ENCODE peak calls at places on chromosomes 11 and 22, in eight cellular contexts. R is body of pancreas, H is tibial artery, Q is transverse colon, P is WERI-Rb-1, K is AG10803, N is heart right ventricle, S is endothelial cell of umbilical vein. Y is an unnamed sample.

GRCh38 chr22:17501679-17502285 is 61.5 kb upstream of the SLC25A18 start:
- DNase-seq in S (peak), R (peak), K (peak), N (peak), H (no peak), Q (peak), P (peak), Y (peak)

GRCh38 chr11:75547617-75548054 is 14.4 kb upstream of the SERPINH1 start:
- DNase-seq in S (peak), R (peak), H (peak), N (peak), K (peak), Q (peak), P (peak), Y (no peak)

GRCh38 chr11:70824590-70825300 is 426.4 kb downstream of the CTTN start:
- DNase-seq in N (no peak), S (no peak), R (no peak), K (no peak), Q (no peak), P (peak), H (no peak), Y (no peak)

GRCh38 chr11:15091175-15091574 is 17.8 kb downstream of the CALCB start:
- DNase-seq in N (no peak), H (no peak), R (no peak), S (no peak), K (no peak), Q (no peak), P (no peak), Y (no peak)

GRCh38 chr11:82995754-82996398 is 75.8 kb downstream of the RAB30 start:
- DNase-seq in H (peak), Q (no peak), R (no peak), S (no peak), N (no peak), P (no peak), K (peak), Y (peak)

GRCh38 chr11:61477734-61478148 is 30.8 kb upstream of the LRRC10B start:
- DNase-seq in Q (peak), S (peak), R (peak), H (peak), N (peak), P (peak), K (no peak), Y (no peak)

GRCh38 chr22:48182896-48183805 is 1420.7 kb downstream of the TBC1D22A start:
- DNase-seq in N (no peak), Q (no peak), S (no peak), K (no peak), R (no peak), P (no peak), H (no peak), Y (no peak)

GRCh38 chr11:1570896-1571759 is 943 bp downstream of the DUSP8 start:
- DNase-seq in N (no peak), P (peak), R (peak), H (no peak), Q (no peak), K (no peak), S (no peak), Y (no peak)

GRCh38 chr11:95671768-95672167 is 117.8 kb downstream of the FAM76B start:
- DNase-seq in R (no peak), K (peak), S (no peak), Q (no peak), H (no peak), P (no peak), N (no peak), Y (peak)

GRCh38 chr11:12274056-12274455 is 103.3 kb upstream of the PARVA start:
- DNase-seq in P (no peak), H (peak), R (peak), N (no peak), Q (no peak), K (no peak), S (no peak), Y (no peak)

GRCh38 chr22:30878516-30879365 is 89.8 kb downstream of the MORC2 start:
- DNase-seq in S (no peak), H (no peak), Q (no peak), N (no peak), K (no peak), R (no peak), P (peak), Y (no peak)

GRCh38 chr11:13061294-13061990 is 52.3 kb downstream of the RASSF10 start:
- DNase-seq in S (no peak), P (no peak), R (no peak), Q (no peak), K (peak), H (no peak), N (no peak), Y (no peak)

GRCh38 chr11:64641596-64642417 is 50.8 kb downstream of the SLC22A12 start:
- DNase-seq in S (no peak), R (no peak), N (no peak), Q (no peak), K (no peak), P (no peak), H (no peak), Y (no peak)

GRCh38 chr11:117575856-117576255 is 221.2 kb downstream of the DSCAML1 start:
- DNase-seq in R (no peak), S (no peak), H (no peak), K (no peak), P (no peak), N (no peak), Q (no peak), Y (no peak)

GRCh38 chr22:45240137-45240809 is 421 bp downstream of the KIAA0930 start:
- DNase-seq in K (no peak), H (no peak), N (no peak), P (no peak), S (peak), R (no peak), Q (peak), Y (no peak)

GRCh38 chr22:45246060-45246985 is 5.6 kb upstream of the KIAA0930 start:
- DNase-seq in Q (peak), R (peak), N (no peak), S (peak), P (no peak), H (no peak), K (peak), Y (peak)

GRCh38 chr22:45240810-45241631 is at the start of gene KIAA0930:
- DNase-seq in P (peak), H (peak), Q (peak), S (peak), K (peak), N (peak), R (peak), Y (peak)

GRCh38 chr22:45239378-45240136 is 1.1 kb downstream of the KIAA0930 start:
- DNase-seq in P (no peak), N (no peak), K (no peak), R (no peak), Q (no peak), H (no peak), S (no peak), Y (no peak)

GRCh38 chr22:45242778-45243191 is 2.1 kb upstream of the KIAA0930 start:
- DNase-seq in R (peak), K (no peak), H (no peak), S (peak), N (no peak), Q (peak), P (peak), Y (no peak)
- TF ChIP-seq CTCF in R (no peak), K (no peak), H (no peak), S (no peak), N (no peak), Q (no peak), P (peak), Y (no peak)

GRCh38 chr11:116333193-116333592 is 439.6 kb downstream of the BUD13 start:
- DNase-seq in H (no peak), K (no peak), P (no peak), Q (no peak), R (no peak), N (no peak), S (no peak), Y (no peak)

GRCh38 chr11:116328851-116329250 is 443.9 kb downstream of the BUD13 start:
- DNase-seq in P (no peak), H (no peak), K (no peak), S (no peak), N (no peak), R (no peak), Q (no peak), Y (no peak)

GRCh38 chr11:116330439-116331185 is 442.2 kb downstream of the BUD13 start:
- DNase-seq in P (no peak), N (no peak), S (no peak), Q (no peak), K (no peak), R (no peak), H (no peak), Y (no peak)

GRCh38 chr11:116329354-116330090 is 443.3 kb downstream of the BUD13 start:
- DNase-seq in K (no peak), Q (no peak), P (no peak), H (no peak), R (no peak), N (no peak), S (no peak), Y (no peak)

DNA sequence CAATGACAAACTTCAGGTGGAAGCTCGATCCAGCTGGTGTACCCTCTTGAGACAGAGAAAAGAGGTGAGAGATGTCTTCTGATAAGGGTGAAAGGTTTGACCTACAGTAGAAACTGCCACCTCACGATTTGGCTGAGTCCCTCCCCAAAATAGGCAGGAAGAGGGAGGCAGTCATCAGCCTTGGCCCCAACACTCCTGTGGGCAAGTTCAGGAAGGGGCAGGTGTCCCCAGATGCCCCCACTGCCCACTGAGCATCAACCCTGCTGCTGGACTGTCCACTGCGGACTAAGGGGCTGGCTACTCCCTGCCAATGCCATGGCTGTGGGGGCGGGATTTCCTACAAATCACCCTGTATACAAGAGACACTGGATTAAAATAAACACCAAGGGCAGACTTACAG is 441.4 kb downstream of the BUD13 start:
- DNase-seq in H (no peak), R (no peak), K (no peak), Q (no peak), N (no peak), P (no peak), S (no peak), Y (no peak)
- H3K4me3 ChIP-seq in H (no peak), R (no peak), K (no peak), Q (no peak), N (no peak), P (no peak), S (no peak), Y (no peak)

DNA sequence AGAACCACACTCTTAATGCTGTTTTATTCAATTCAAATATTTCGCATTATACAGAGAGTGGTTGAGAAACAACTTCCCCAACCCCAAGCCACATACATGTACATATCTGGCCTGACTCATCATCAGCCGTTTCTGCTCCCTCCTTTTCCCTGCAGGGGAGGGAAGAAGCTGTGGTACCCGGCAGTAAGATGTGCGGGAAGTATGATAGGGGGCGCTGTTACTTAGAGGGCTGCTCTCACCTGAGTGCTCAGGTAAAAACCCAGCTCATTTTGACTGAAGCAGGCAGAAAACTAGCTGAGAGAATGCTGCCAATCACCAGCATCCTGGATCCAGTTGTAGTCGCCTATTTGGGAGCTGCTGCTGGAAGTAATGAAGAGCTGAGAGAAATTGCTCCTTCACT is 85.6 kb downstream of the NELL1 start:
- DNase-seq in P (peak), Q (no peak), H (no peak), N (no peak), K (no peak), R (no peak), S (no peak), Y (no peak)
- TF ChIP-seq CTCF in P (peak), Q (no peak), H (no peak), N (no peak), K (no peak), R (no peak), S (no peak), Y (no peak)

GRCh38 chr22:27872488-27872887 is 46.6 kb downstream of the PITPNB start:
- DNase-seq in R (no peak), H (no peak), S (no peak), N (no peak), Q (no peak), K (no peak), P (no peak), Y (no peak)

GRCh38 chr22:27874185-27874584 is 44.9 kb downstream of the PITPNB start:
- DNase-seq in S (no peak), R (no peak), H (no peak), K (no peak), Q (no peak), P (no peak), N (no peak), Y (no peak)

GRCh38 chr22:27874756-27875155 is 44.3 kb downstream of the PITPNB start:
- DNase-seq in H (no peak), N (no peak), P (no peak), R (no peak), Q (no peak), K (no peak), S (no peak), Y (no peak)

GRCh38 chr22:27871306-27872014 is 47.6 kb downstream of the PITPNB start:
- DNase-seq in Q (no peak), K (no peak), R (no peak), H (no peak), P (no peak), S (no peak), N (no peak), Y (no peak)

GRCh38 chr22:27873476-27873875 is 45.6 kb downstream of the PITPNB start:
- DNase-seq in R (no peak), S (no peak), K (no peak), N (peak), Q (no peak), H (peak), P (no peak), Y (no peak)
- H3K4me3 ChIP-seq in R (no peak), S (no peak), K (no peak), N (no peak), Q (no peak), H (peak), P (no peak), Y (no peak)

GRCh38 chr22:50699754-50700386 is 27.2 kb downstream of the SHANK3 start:
- DNase-seq in P (peak), Q (no peak), R (no peak), S (no peak), K (no peak), H (no peak), N (no peak), Y (no peak)
- TF ChIP-seq CTCF in P (peak), Q (no peak), R (no peak), S (peak), K (peak), H (no peak), N (no peak), Y (peak)

DNA sequence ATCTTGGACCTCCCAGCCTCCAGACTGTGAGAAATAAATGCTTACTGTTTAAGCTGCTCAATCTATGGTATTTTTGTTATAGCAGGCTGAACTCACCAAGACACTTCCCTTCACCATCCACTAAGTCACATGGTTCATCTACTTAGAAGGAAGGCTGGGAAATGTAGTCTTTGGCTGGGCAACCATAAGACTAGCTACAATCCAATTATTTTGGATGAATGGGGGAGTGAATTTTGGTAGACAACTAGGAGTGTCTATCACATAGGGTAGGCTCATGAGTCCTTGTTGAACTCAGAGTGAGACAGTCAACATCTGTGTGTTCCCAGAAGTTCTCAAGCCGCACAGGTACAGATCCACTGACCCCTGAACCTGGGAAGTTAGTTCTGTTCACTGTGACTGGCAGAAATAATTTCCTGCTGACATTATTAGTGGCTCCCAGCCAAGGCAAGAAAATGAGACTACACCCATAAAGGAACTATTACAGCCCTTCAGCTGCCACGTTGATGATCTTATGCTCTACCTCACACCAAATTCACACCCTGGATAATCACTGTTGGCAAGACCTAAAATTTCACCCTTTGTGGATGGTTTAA is 3.1 kb upstream of the SLC35C1 start:
- DNase-seq in S (peak), H (no peak), K (no peak), P (no peak), Q (peak), N (no peak), R (no peak), Y (no peak)
- H3K4me3 ChIP-seq in S (no peak), H (no peak), K (no peak), P (no peak), Q (no peak), N (no peak), R (no peak), Y (no peak)

GRCh38 chr11:94597896-94598295 is 30.7 kb downstream of the PIWIL4 start:
- DNase-seq in H (no peak), Q (no peak), R (peak), N (no peak), P (peak), S (no peak), K (peak), Y (no peak)
- TF ChIP-seq CTCF in H (peak), Q (no peak), R (no peak), N (no peak), P (peak), S (no peak), K (no peak), Y (peak)

GRCh38 chr11:9527481-9528140 is 45.9 kb upstream of the WEE1 start:
- DNase-seq in Q (no peak), S (peak), R (peak), P (no peak), K (peak), N (peak), H (peak), Y (peak)
- H3K4me3 ChIP-seq in Q (no peak), S (no peak), R (no peak), P (no peak), K (no peak), N (no peak), H (no peak), Y (no peak)

DNA sequence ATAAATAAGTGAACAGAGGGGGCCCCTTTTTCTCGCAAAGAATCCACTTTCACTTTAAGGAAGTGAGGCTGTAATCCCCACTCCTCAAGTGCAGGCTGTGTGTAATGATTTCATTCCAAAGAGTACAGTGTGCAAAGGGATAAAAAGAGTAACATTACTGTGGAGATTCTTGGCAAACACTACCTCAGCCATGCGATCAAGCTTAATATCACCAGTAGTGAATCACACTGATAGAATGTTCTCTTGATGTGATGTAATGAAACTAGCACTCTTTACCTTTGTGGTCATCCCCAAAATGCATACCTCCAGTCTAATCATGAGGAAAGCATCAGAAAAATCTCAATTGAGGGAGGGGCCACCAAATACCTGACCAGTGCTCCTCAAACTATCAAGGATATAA is 246.1 kb upstream of the CHORDC1 start:
- DNase-seq in H (no peak), Q (no peak), R (no peak), N (no peak), P (no peak), S (no peak), K (no peak), Y (peak)
- TF ChIP-seq CTCF in H (no peak), Q (no peak), R (no peak), N (no peak), P (no peak), S (no peak), K (no peak), Y (no peak)

Y was measured in astrocyte of the cerebellum.